ENCODE peak calls at places on chromosomes 1 and 21, in five cellular contexts. C is left cardiac atrium; B is stimulated activated CD4-positive, alpha-beta T cell treated with anti-CD3 and anti-CD28 coated beads, Interleukin-15, amount 100 ng/mL, for 48 hours; U is NCI-H748 treated with DMSO at 0.1 percent for 48 hours; K is choroid plexus epithelial cell. Y is an unnamed sample.

GRCh38 chr21:32764186-32764585 is 7.4 kb downstream of the PAXBP1 start:
- DNase-seq in B (no peak), U (no peak), C (no peak), K (no peak), Y (no peak)

GRCh38 chr1:226085675-226086074 is 23.2 kb downstream of the H3-3A start:
- DNase-seq in B (no peak), U (no peak), K (no peak), C (no peak), Y (no peak)

GRCh38 chr1:12204140-12204539 is 25.7 kb upstream of the VPS13D start:
- DNase-seq in B (peak), C (no peak), U (no peak), K (no peak), Y (no peak)

GRCh38 chr1:9126511-9126910 is 2.4 kb downstream of the GPR157 start:
- DNase-seq in C (no peak), U (no peak), B (no peak), K (no peak), Y (no peak)

GRCh38 chr1:155698382-155699038 is 9.6 kb downstream of the DAP3 start:
- DNase-seq in C (no peak), U (no peak), K (peak), B (no peak), Y (no peak)

GRCh38 chr21:31566061-31566460 is 93.4 kb upstream of the SOD1 start:
- DNase-seq in U (no peak), C (no peak), K (peak), B (no peak), Y (no peak)

GRCh38 chr1:54118704-54119103 is 34.1 kb downstream of the CDCP2 start:
- DNase-seq in C (no peak), B (no peak), K (peak), U (no peak), Y (no peak)

GRCh38 chr1:55483523-55483922 is 268.4 kb upstream of the USP24 start:
- DNase-seq in U (no peak), B (no peak), K (no peak), C (no peak), Y (no peak)

GRCh38 chr1:220575718-220576497 is 48.0 kb downstream of the MARK1 start:
- DNase-seq in K (no peak), U (no peak), C (no peak), B (no peak), Y (no peak)

GRCh38 chr1:192861860-192862259 is 53.0 kb downstream of the RGS2 start:
- DNase-seq in C (no peak), B (no peak), K (no peak), U (no peak), Y (no peak)

GRCh38 chr1:165910764-165911421 is 83.5 kb downstream of the UCK2 start:
- DNase-seq in K (peak), C (peak), U (no peak), B (no peak), Y (no peak)

GRCh38 chr1:59504281-59504680 is 207.4 kb downstream of the FGGY start:
- DNase-seq in U (no peak), K (no peak), C (no peak), B (no peak), Y (no peak)

GRCh38 chr1:36883315-36883949 is 150.9 kb downstream of the GRIK3 start:
- DNase-seq in K (no peak), B (no peak), U (no peak), C (no peak), Y (no peak)

Y was measured in SHP77.